ENCODE peak calls at places on chromosomes 11 and 22, in ten cellular contexts. M is CD8-positive, alpha-beta memory T cell; D is right atrium auricular region; E is right lobe of liver; J is body of pancreas; O is GM23248; S is breast epithelium; N is effector memory CD4-positive, alpha-beta T cell; Q is thyroid gland; K is lower lobe of right lung. P is an unnamed sample. For H3K4me1, the result is how much of the 10 kb centered on the place peaks cover.

GRCh38 chr11:74330065-74330858 is 18.8 kb upstream of the P4HA3 start:
- DNase-seq in M (no peak), D (no peak), E (no peak), J (no peak), O (peak), S (no peak), N (no peak), Q (no peak), K (no peak), P (peak)

GRCh38 chr22:38203090-38203810 is 1.5 kb downstream of the MAFF start:
- DNase-seq in M (no peak), D (no peak), E (peak), J (peak), O (peak), S (peak), N (no peak), Q (peak), K (peak), P (no peak)

GRCh38 chr11:107078375-107078774 is 60.1 kb upstream of the GUCY1A2 start:
- DNase-seq in M (no peak), D (no peak), E (no peak), J (no peak), O (peak), S (no peak), N (no peak), Q (no peak), K (no peak), P (no peak)

GRCh38 chr22:33431300-33431699 is 373.1 kb upstream of the SYN3 start:
- DNase-seq in M (no peak), D (no peak), E (no peak), J (no peak), O (no peak), S (no peak), N (no peak), Q (no peak), K (no peak), P (no peak)

GRCh38 chr11:72239849-72240460 is 4.0 kb downstream of the PHOX2A start:
- DNase-seq in M (no peak), D (no peak), E (no peak), J (peak), O (peak), S (no peak), N (no peak), Q (peak), K (peak), P (no peak)

GRCh38 chr11:114315749-114316368 is 19.7 kb downstream of the NNMT start:
- DNase-seq in M (no peak), D (no peak), E (no peak), J (peak), O (peak), S (no peak), N (no peak), Q (no peak), K (peak), P (no peak)

GRCh38 chr11:16981651-16982194 is 32.5 kb downstream of the PLEKHA7 start:
- DNase-seq in M (no peak), D (no peak), E (no peak), J (peak), O (peak), S (peak), N (no peak), Q (peak), K (peak), P (peak)

GRCh38 chr11:37616291-37616690 is 1018.3 kb upstream of the RAG2 start:
- DNase-seq in M (no peak), D (no peak), E (no peak), J (no peak), O (no peak), S (no peak), N (no peak), Q (no peak), K (no peak), P (no peak)

GRCh38 chr11:86610559-86611341 is 61.7 kb downstream of the ME3 start:
- DNase-seq in M (no peak), D (no peak), E (no peak), J (no peak), O (peak), S (no peak), N (no peak), Q (no peak), K (no peak), P (no peak)

GRCh38 chr11:101091781-101092180 is 37.8 kb downstream of the PGR start:
- DNase-seq in M (no peak), D (no peak), E (no peak), J (no peak), O (no peak), S (no peak), N (no peak), Q (no peak), K (no peak), P (no peak)

GRCh38 chr11:844693-845644 is 2.3 kb downstream of the TSPAN4 start:
- DNase-seq in M (no peak), D (peak), E (peak), J (peak), O (peak), S (peak), N (no peak), Q (peak), K (peak), P (peak)

GRCh38 chr11:116960916-116961315 is 123.5 kb upstream of the APOA1 start:
- DNase-seq in M (no peak), D (no peak), E (no peak), J (no peak), O (peak), S (no peak), N (no peak), Q (peak), K (no peak), P (peak)

GRCh38 chr11:120773501-120774031 is 250.3 kb upstream of the TBCEL start:
- DNase-seq in M (no peak), D (no peak), E (no peak), J (no peak), O (peak), S (no peak), N (no peak), Q (no peak), K (no peak), P (peak)

GRCh38 chr22:44906999-44907644 is 102.7 kb downstream of the PHF21B start:
- DNase-seq in M (no peak), D (no peak), E (no peak), J (no peak), O (no peak), S (peak), N (no peak), Q (no peak), K (no peak), P (no peak)

GRCh38 chr11:109036011-109036410 is 371.1 kb downstream of the DDX10 start:
- DNase-seq in M (no peak), D (no peak), E (no peak), J (no peak), O (no peak), S (no peak), N (no peak), Q (no peak), K (no peak), P (no peak)

GRCh38 chr22:19085233-19086043 is 36.8 kb downstream of the DGCR2 start:
- DNase-seq in M (no peak), D (peak), E (no peak), J (peak), O (peak), S (no peak), N (no peak), Q (no peak), K (no peak), P (no peak)

DNA sequence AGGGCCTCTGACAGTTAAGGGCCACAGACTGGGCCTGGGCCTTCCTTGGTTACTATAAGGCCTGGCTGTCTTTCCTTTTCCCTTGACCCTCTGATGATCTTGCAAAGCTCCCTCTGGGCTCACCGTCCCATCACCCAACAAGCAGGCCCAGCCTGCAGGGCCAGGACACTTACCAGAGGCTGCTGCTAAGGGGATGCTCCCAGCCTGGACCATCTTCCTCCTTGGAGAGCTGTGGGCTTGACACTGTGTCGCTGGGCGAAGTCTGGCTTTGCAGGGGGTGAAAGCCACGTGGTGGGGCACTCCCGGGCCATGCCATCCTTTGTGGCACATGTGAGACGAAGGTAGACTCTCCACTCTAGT is 3.9 kb downstream of the C11orf24 start:
- DNase-seq in M (no peak), D (no peak), E (no peak), J (no peak), O (no peak), S (no peak), N (no peak), Q (no peak), K (no peak), P (no peak)
- H3K4me1 ChIP-seq in M (under half), D (under half), E (under half), J (under half), O (under half), S (under half), N (under half), Q (under half), K (under half), P (under half)

DNA sequence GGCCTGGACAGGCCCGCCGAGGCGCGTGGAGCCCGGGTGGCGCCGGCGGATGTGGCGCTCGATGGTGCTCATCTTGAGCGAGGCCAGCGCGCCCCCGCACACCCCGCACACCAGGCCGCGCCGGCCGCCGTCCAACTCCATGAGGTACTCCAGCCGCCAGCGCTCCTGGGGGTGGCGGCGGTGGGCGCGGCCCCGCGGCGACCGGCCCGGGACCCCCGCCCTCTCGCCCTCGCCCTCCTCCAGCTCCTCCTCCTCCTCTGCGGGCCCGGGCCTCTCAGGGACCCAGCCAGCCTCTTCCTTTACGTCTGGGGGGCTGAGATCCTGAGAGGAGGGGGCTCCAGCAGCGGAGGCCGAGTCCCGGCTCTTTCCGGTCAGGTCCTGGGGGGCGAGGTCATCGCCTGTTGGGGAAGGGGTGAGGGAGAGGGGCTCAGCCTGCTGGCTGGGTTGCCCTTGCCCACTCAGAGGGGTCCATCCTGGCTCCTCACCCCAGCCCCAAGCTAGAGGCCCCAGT is 4.3 kb downstream of the ZFTA start:
- DNase-seq in M (no peak), D (no peak), E (no peak), J (peak), O (no peak), S (no peak), N (no peak), Q (no peak), K (no peak), P (no peak)
- H3K4me1 ChIP-seq in M (under half), D (half or more), E (under half), J (under half), O (under half), S (under half), N (under half), Q (half or more), K (under half), P (under half)

GRCh38 chr22:36106910-36107309 is 53.6 kb downstream of the APOL3 start:
- DNase-seq in M (no peak), D (no peak), E (no peak), J (no peak), O (no peak), S (no peak), N (no peak), Q (no peak), K (no peak), P (no peak)

GRCh38 chr22:36104988-36105387 is 55.6 kb downstream of the APOL3 start:
- DNase-seq in M (no peak), D (no peak), E (no peak), J (no peak), O (peak), S (no peak), N (no peak), Q (no peak), K (peak), P (no peak)

GRCh38 chr22:36102995-36103394 is 57.6 kb downstream of the APOL3 start:
- DNase-seq in M (no peak), D (no peak), E (no peak), J (no peak), O (no peak), S (no peak), N (no peak), Q (no peak), K (no peak), P (no peak)

GRCh38 chr22:36103891-36104290 is 56.7 kb downstream of the APOL3 start:
- DNase-seq in M (no peak), D (no peak), E (no peak), J (no peak), O (no peak), S (no peak), N (no peak), Q (no peak), K (peak), P (no peak)

DNA sequence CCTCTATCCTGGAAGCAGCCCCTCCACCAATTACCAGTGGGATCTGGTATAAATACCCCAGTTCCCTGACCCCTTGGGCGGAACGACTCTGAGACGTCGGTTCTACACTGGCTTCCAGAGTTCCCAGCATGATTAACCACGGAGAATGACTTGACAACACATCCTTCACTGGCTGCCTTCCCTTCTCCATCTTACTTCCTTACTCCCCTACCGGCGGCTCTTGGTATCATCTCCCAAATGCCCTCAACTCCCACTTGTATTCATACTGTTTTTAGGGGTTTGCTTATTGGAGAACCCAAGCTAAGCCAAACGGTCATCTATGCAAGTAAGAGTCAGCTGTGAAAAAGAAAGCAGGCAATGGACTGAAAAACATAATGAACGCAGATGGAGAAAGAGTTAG is 56.1 kb downstream of the APOL3 start:
- DNase-seq in M (no peak), D (no peak), E (no peak), J (no peak), O (no peak), S (no peak), N (no peak), Q (no peak), K (peak), P (no peak)
- H3K4me1 ChIP-seq in M (under half), D (under half), E (under half), J (under half), O (under half), S (under half), N (under half), Q (under half), K (under half), P (under half)

GRCh38 chr11:79117488-79117887 is 323.3 kb downstream of the TENM4 start:
- DNase-seq in M (no peak), D (no peak), E (no peak), J (no peak), O (no peak), S (no peak), N (no peak), Q (no peak), K (no peak), P (no peak)

GRCh38 chr11:79121351-79121750 is 319.5 kb downstream of the TENM4 start:
- DNase-seq in M (no peak), D (no peak), E (no peak), J (no peak), O (no peak), S (no peak), N (no peak), Q (no peak), K (no peak), P (no peak)

GRCh38 chr11:79119491-79120284 is 321.1 kb downstream of the TENM4 start:
- DNase-seq in M (no peak), D (no peak), E (no peak), J (no peak), O (no peak), S (no peak), N (no peak), Q (no peak), K (no peak), P (no peak)

GRCh38 chr11:79122759-79123158 is 318.1 kb downstream of the TENM4 start:
- DNase-seq in M (no peak), D (no peak), E (no peak), J (no peak), O (no peak), S (no peak), N (no peak), Q (no peak), K (no peak), P (no peak)
- H3K4me1 ChIP-seq in M (under half), D (under half), E (under half), J (under half), O (under half), S (under half), N (under half), Q (under half), K (under half), P (under half)

GRCh38 chr22:23219787-23220484 is 39.6 kb downstream of the BCR start:
- DNase-seq in M (no peak), D (no peak), E (peak), J (no peak), O (peak), S (no peak), N (no peak), Q (peak), K (peak), P (peak)

GRCh38 chr22:23222033-23222840 is 41.9 kb downstream of the BCR start:
- DNase-seq in M (no peak), D (no peak), E (no peak), J (no peak), O (no peak), S (no peak), N (no peak), Q (no peak), K (peak), P (no peak)

GRCh38 chr22:23220485-23221350 is 40.4 kb downstream of the BCR start:
- DNase-seq in M (no peak), D (no peak), E (peak), J (no peak), O (peak), S (no peak), N (no peak), Q (no peak), K (peak), P (no peak)

GRCh38 chr22:23222875-23223565 is 42.7 kb downstream of the BCR start:
- DNase-seq in M (no peak), D (no peak), E (no peak), J (no peak), O (no peak), S (no peak), N (no peak), Q (no peak), K (peak), P (no peak)

GRCh38 chr22:23221351-23221804 is 41.1 kb downstream of the BCR start:
- DNase-seq in M (no peak), D (no peak), E (no peak), J (no peak), O (no peak), S (no peak), N (no peak), Q (no peak), K (no peak), P (no peak)
- H3K4me1 ChIP-seq in M (half or more), D (half or more), E (under half), J (half or more), O (under half), S (under half), N (half or more), Q (half or more), K (half or more), P (half or more)

GRCh38 chr11:2800655-2801531 is 84.7 kb downstream of the CDKN1C start:
- DNase-seq in M (no peak), D (no peak), E (peak), J (peak), O (no peak), S (peak), N (no peak), Q (no peak), K (peak), P (no peak)
- H3K4me1 ChIP-seq in M (under half), D (under half), E (under half), J (under half), O (under half), S (under half), N (under half), Q (under half), K (under half), P (under half)

GRCh38 chr11:113006916-113007445 is 45.8 kb downstream of the NCAM1 start:
- DNase-seq in M (no peak), D (no peak), E (no peak), J (no peak), O (no peak), S (no peak), N (no peak), Q (no peak), K (no peak), P (no peak)
- H3K4me1 ChIP-seq in M (under half), D (under half), E (under half), J (under half), O (under half), S (under half), N (under half), Q (under half), K (under half), P (under half)

GRCh38 chr11:128705124-128705920 is 11.4 kb downstream of the FLI1 start:
- DNase-seq in M (no peak), D (no peak), E (no peak), J (no peak), O (no peak), S (no peak), N (no peak), Q (no peak), K (no peak), P (no peak)
- H3K4me1 ChIP-seq in M (half or more), D (half or more), E (under half), J (under half), O (under half), S (under half), N (half or more), Q (under half), K (half or more), P (under half)

GRCh38 chr22:46066691-46067090 is 83.6 kb upstream of the PPARA start:
- DNase-seq in M (no peak), D (no peak), E (peak), J (peak), O (peak), S (peak), N (no peak), Q (peak), K (peak), P (peak)
- H3K4me1 ChIP-seq in M (under half), D (half or more), E (under half), J (half or more), O (half or more), S (under half), N (under half), Q (under half), K (half or more), P (under half)

GRCh38 chr11:45846174-45846675 is 1.1 kb upstream of the CRY2 start:
- DNase-seq in M (no peak), D (no peak), E (no peak), J (no peak), O (no peak), S (no peak), N (no peak), Q (no peak), K (no peak), P (no peak)

GRCh38 chr11:45850446-45850845 is 3.2 kb downstream of the CRY2 start:
- DNase-seq in M (no peak), D (no peak), E (no peak), J (no peak), O (peak), S (no peak), N (no peak), Q (no peak), K (no peak), P (no peak)

GRCh38 chr11:45847908-45848316 is 637 bp downstream of the CRY2 start:
- DNase-seq in M (peak), D (peak), E (peak), J (peak), O (peak), S (no peak), N (peak), Q (peak), K (peak), P (peak)

GRCh38 chr11:45846974-45847907 is at the start of gene CRY2:
- DNase-seq in M (peak), D (peak), E (peak), J (peak), O (peak), S (peak), N (peak), Q (peak), K (peak), P (peak)

GRCh38 chr11:45848654-45849081 is 1.4 kb downstream of the CRY2 start:
- DNase-seq in M (no peak), D (no peak), E (no peak), J (peak), O (peak), S (peak), N (no peak), Q (peak), K (no peak), P (no peak)
- H3K4me1 ChIP-seq in M (under half), D (half or more), E (under half), J (half or more), O (under half), S (under half), N (under half), Q (half or more), K (half or more), P (under half)